ENCODE peak calls at places on chromosomes 2 and 18, in seven cellular contexts. One of them, this sample, is unnamed.
A peak's percentile ranks its signal among the peaks of the same experiment; 100 is the strongest.

GRCh38 chr2:98559581-98559980 is 48.7 kb downstream of the COA5 start:
- DNase-seq in tibial nerve: no peak
- DNase-seq in astrocyte of the spinal cord: no peak
- DNase-seq in lung: no peak
- DNase-seq in GM06990: no peak
- DNase-seq in thyroid gland: no peak
- DNase-seq in fibroblast of the aortic adventitia: no peak
- DNase-seq in this sample: no peak

GRCh38 chr2:63950414-63950813 is 68.8 kb downstream of the VPS54 start:
- DNase-seq in lung: no peak
- DNase-seq in astrocyte of the spinal cord: no peak
- DNase-seq in fibroblast of the aortic adventitia: no peak
- DNase-seq in thyroid gland: no peak
- DNase-seq in GM06990: no peak
- DNase-seq in tibial nerve: no peak
- DNase-seq in this sample: no peak

GRCh38 chr2:46162329-46162870 is 134.8 kb upstream of the EPAS1 start:
- DNase-seq in astrocyte of the spinal cord: no peak
- DNase-seq in lung: no peak
- DNase-seq in GM06990: no peak
- DNase-seq in tibial nerve: no peak
- DNase-seq in fibroblast of the aortic adventitia: peak; percentile 74
- DNase-seq in thyroid gland: no peak
- DNase-seq in this sample: no peak

GRCh38 chr2:17786727-17787126 is 29.5 kb upstream of the MSGN1 start:
- DNase-seq in fibroblast of the aortic adventitia: no peak
- DNase-seq in astrocyte of the spinal cord: no peak
- DNase-seq in thyroid gland: no peak
- DNase-seq in GM06990: no peak
- DNase-seq in lung: no peak
- DNase-seq in tibial nerve: no peak
- DNase-seq in this sample: no peak

GRCh38 chr2:105038383-105039061 is 653 bp downstream of the MRPS9 start:
- DNase-seq in thyroid gland: no peak
- DNase-seq in fibroblast of the aortic adventitia: peak; percentile 10
- DNase-seq in tibial nerve: no peak
- DNase-seq in GM06990: no peak
- DNase-seq in astrocyte of the spinal cord: peak; percentile 2
- DNase-seq in lung: no peak
- DNase-seq in this sample: no peak

GRCh38 chr2:111898703-111899514 is 502 bp downstream of the MERTK start:
- DNase-seq in tibial nerve: no peak
- DNase-seq in astrocyte of the spinal cord: peak; percentile 19
- DNase-seq in thyroid gland: peak; percentile 51
- DNase-seq in lung: no peak
- DNase-seq in fibroblast of the aortic adventitia: no peak
- DNase-seq in GM06990: peak; percentile 25
- DNase-seq in this sample: no peak

GRCh38 chr2:186544255-186544675 is 45.6 kb upstream of the ITGAV start:
- DNase-seq in GM06990: no peak
- DNase-seq in thyroid gland: no peak
- DNase-seq in lung: no peak
- DNase-seq in astrocyte of the spinal cord: peak; percentile 88
- DNase-seq in fibroblast of the aortic adventitia: peak; percentile 96
- DNase-seq in tibial nerve: no peak
- DNase-seq in this sample: no peak

GRCh38 chr2:233791151-233791882 is 13.2 kb downstream of the MROH2A start:
- DNase-seq in tibial nerve: no peak
- DNase-seq in astrocyte of the spinal cord: no peak
- DNase-seq in thyroid gland: no peak
- DNase-seq in lung: no peak
- DNase-seq in GM06990: no peak
- DNase-seq in fibroblast of the aortic adventitia: no peak
- DNase-seq in this sample: no peak

GRCh38 chr18:27250471-27250870 is 65.4 kb upstream of the CHST9 start:
- DNase-seq in tibial nerve: no peak
- DNase-seq in astrocyte of the spinal cord: no peak
- DNase-seq in thyroid gland: no peak
- DNase-seq in GM06990: no peak
- DNase-seq in fibroblast of the aortic adventitia: no peak
- DNase-seq in lung: no peak
- DNase-seq in this sample: no peak

GRCh38 chr2:221337957-221338685 is 234.0 kb downstream of the EPHA4 start:
- DNase-seq in lung: no peak
- DNase-seq in astrocyte of the spinal cord: no peak
- DNase-seq in fibroblast of the aortic adventitia: no peak
- DNase-seq in GM06990: no peak
- DNase-seq in tibial nerve: no peak
- DNase-seq in thyroid gland: no peak
- DNase-seq in this sample: no peak

GRCh38 chr18:9221040-9221439 is 84.5 kb downstream of the ANKRD12 start:
- DNase-seq in fibroblast of the aortic adventitia: no peak
- DNase-seq in GM06990: no peak
- DNase-seq in astrocyte of the spinal cord: no peak
- DNase-seq in tibial nerve: no peak
- DNase-seq in lung: no peak
- DNase-seq in thyroid gland: no peak
- DNase-seq in this sample: no peak

GRCh38 chr2:187545238-187545751 is 8.9 kb downstream of the TFPI start:
- DNase-seq in GM06990: no peak
- DNase-seq in fibroblast of the aortic adventitia: no peak
- DNase-seq in thyroid gland: no peak
- DNase-seq in tibial nerve: no peak
- DNase-seq in astrocyte of the spinal cord: peak; percentile 62
- DNase-seq in lung: no peak
- DNase-seq in this sample: no peak

GRCh38 chr2:212811036-212811805 is 272.6 kb upstream of the ERBB4 start:
- DNase-seq in fibroblast of the aortic adventitia: peak; percentile 45
- DNase-seq in tibial nerve: no peak
- DNase-seq in astrocyte of the spinal cord: no peak
- DNase-seq in GM06990: peak; percentile 21
- DNase-seq in lung: no peak
- DNase-seq in thyroid gland: no peak
- DNase-seq in this sample: no peak

GRCh38 chr2:174846941-174847938 is 83.0 kb upstream of the CHRNA1 start:
- DNase-seq in fibroblast of the aortic adventitia: peak; percentile 89
- DNase-seq in tibial nerve: no peak
- DNase-seq in thyroid gland: no peak
- DNase-seq in lung: no peak
- DNase-seq in astrocyte of the spinal cord: peak; percentile 86
- DNase-seq in GM06990: no peak
- DNase-seq in this sample: peak; percentile 82

GRCh38 chr18:76922107-76922506 is 99.8 kb downstream of the ZNF236 start:
- DNase-seq in GM06990: no peak
- DNase-seq in thyroid gland: peak; percentile 71
- DNase-seq in astrocyte of the spinal cord: peak; percentile 43
- DNase-seq in tibial nerve: peak; percentile 38
- DNase-seq in lung: peak; percentile 35
- DNase-seq in fibroblast of the aortic adventitia: peak; percentile 46
- DNase-seq in this sample: no peak

GRCh38 chr2:5510082-5510481 is 182.1 kb upstream of the SOX11 start:
- DNase-seq in astrocyte of the spinal cord: no peak
- DNase-seq in GM06990: no peak
- DNase-seq in fibroblast of the aortic adventitia: no peak
- DNase-seq in thyroid gland: no peak
- DNase-seq in lung: no peak
- DNase-seq in tibial nerve: no peak
- DNase-seq in this sample: no peak

GRCh38 chr18:5842653-5843052 is 52.7 kb downstream of the TMEM200C start:
- DNase-seq in thyroid gland: no peak
- DNase-seq in astrocyte of the spinal cord: no peak
- DNase-seq in tibial nerve: no peak
- DNase-seq in GM06990: no peak
- DNase-seq in lung: no peak
- DNase-seq in fibroblast of the aortic adventitia: no peak
- DNase-seq in this sample: no peak

GRCh38 chr2:238598802-238599530 is 172.2 kb downstream of the ASB1 start:
- DNase-seq in lung: no peak
- DNase-seq in GM06990: no peak
- DNase-seq in tibial nerve: no peak
- DNase-seq in fibroblast of the aortic adventitia: no peak
- DNase-seq in thyroid gland: no peak
- DNase-seq in astrocyte of the spinal cord: no peak
- DNase-seq in this sample: no peak

GRCh38 chr2:238595750-238596570 is 169.2 kb downstream of the ASB1 start:
- DNase-seq in tibial nerve: no peak
- DNase-seq in lung: peak; percentile 25
- DNase-seq in thyroid gland: no peak
- DNase-seq in astrocyte of the spinal cord: no peak
- DNase-seq in fibroblast of the aortic adventitia: no peak
- DNase-seq in GM06990: no peak
- DNase-seq in this sample: no peak

GRCh38 chr2:238597638-238598528 is 171.2 kb downstream of the ASB1 start:
- DNase-seq in fibroblast of the aortic adventitia: no peak
- DNase-seq in lung: peak; percentile 27
- DNase-seq in thyroid gland: no peak
- DNase-seq in GM06990: no peak
- DNase-seq in astrocyte of the spinal cord: no peak
- DNase-seq in tibial nerve: no peak
- DNase-seq in this sample: no peak

GRCh38 chr2:238594796-238595749 is 168.3 kb downstream of the ASB1 start:
- DNase-seq in astrocyte of the spinal cord: no peak
- DNase-seq in tibial nerve: no peak
- DNase-seq in thyroid gland: no peak
- DNase-seq in fibroblast of the aortic adventitia: no peak
- DNase-seq in lung: peak; percentile 26
- DNase-seq in GM06990: no peak
- DNase-seq in this sample: no peak

GRCh38 chr2:238596571-238597551 is 170.1 kb downstream of the ASB1 start:
- DNase-seq in tibial nerve: peak; percentile 48
- DNase-seq in astrocyte of the spinal cord: peak; percentile 92
- DNase-seq in fibroblast of the aortic adventitia: peak; percentile 95
- DNase-seq in lung: peak; percentile 62
- DNase-seq in thyroid gland: peak; percentile 89
- DNase-seq in GM06990: no peak
- DNase-seq in this sample: peak; percentile 46
- H3K4me3 ChIP-seq in tibial nerve: no peak overlapping the region
- H3K4me3 ChIP-seq in astrocyte of the spinal cord: no peak overlapping the region
- H3K4me3 ChIP-seq in fibroblast of the aortic adventitia: no peak overlapping the region
- H3K4me3 ChIP-seq in lung: no peak overlapping the region
- H3K4me3 ChIP-seq in thyroid gland: no peak overlapping the region
- H3K4me3 ChIP-seq in GM06990: no peak overlapping the region
- H3K4me3 ChIP-seq in this sample: no peak overlapping the region

DNA sequence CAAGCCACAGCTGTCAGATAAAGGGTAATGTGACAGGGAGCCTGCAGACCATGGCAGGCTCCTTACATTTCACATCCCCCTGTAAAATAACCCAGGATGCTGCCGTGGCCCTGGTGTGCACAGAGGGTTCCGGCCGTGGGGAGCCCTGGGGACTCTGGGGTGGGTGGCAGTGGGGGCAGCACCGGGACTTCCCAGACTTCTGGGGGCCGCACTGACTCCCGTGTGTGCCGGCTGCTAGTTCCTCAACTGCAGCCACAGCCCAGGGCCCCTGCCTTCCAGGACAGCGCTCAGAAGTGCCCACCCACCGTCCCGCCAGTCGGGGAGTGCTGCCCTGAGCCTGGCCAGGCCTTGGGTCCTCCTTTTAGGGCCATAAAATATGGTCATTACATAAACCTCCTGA is 56.5 kb downstream of the CIB4 start:
- DNase-seq in thyroid gland: no peak
- DNase-seq in astrocyte of the spinal cord: no peak
- DNase-seq in GM06990: no peak
- DNase-seq in fibroblast of the aortic adventitia: no peak
- DNase-seq in tibial nerve: no peak
- DNase-seq in lung: no peak
- DNase-seq in this sample: no peak
- TF ChIP-seq CTCF in thyroid gland: no peak
- TF ChIP-seq CTCF in astrocyte of the spinal cord: no peak
- TF ChIP-seq CTCF in GM06990: no peak
- TF ChIP-seq CTCF in fibroblast of the aortic adventitia: no peak
- TF ChIP-seq CTCF in tibial nerve: no peak
- TF ChIP-seq CTCF in lung: no peak
- TF ChIP-seq CTCF in this sample: no peak

GRCh38 chr2:157418215-157418614 is 25.7 kb downstream of the CYTIP start:
- DNase-seq in fibroblast of the aortic adventitia: no peak
- DNase-seq in GM06990: no peak
- DNase-seq in astrocyte of the spinal cord: no peak
- DNase-seq in thyroid gland: no peak
- DNase-seq in lung: no peak
- DNase-seq in tibial nerve: no peak
- DNase-seq in this sample: no peak
- H3K4me3 ChIP-seq in fibroblast of the aortic adventitia: no peak overlapping the region
- H3K4me3 ChIP-seq in GM06990: no peak overlapping the region
- H3K4me3 ChIP-seq in astrocyte of the spinal cord: no peak overlapping the region
- H3K4me3 ChIP-seq in thyroid gland: no peak overlapping the region
- H3K4me3 ChIP-seq in lung: no peak overlapping the region
- H3K4me3 ChIP-seq in tibial nerve: no peak overlapping the region
- H3K4me3 ChIP-seq in this sample: no peak overlapping the region

GRCh38 chr2:223800908-223801307 is 36.5 kb downstream of the AP1S3 start:
- DNase-seq in astrocyte of the spinal cord: no peak
- DNase-seq in fibroblast of the aortic adventitia: no peak
- DNase-seq in thyroid gland: no peak
- DNase-seq in lung: no peak
- DNase-seq in GM06990: no peak
- DNase-seq in tibial nerve: no peak
- DNase-seq in this sample: no peak

GRCh38 chr2:223801702-223802101 is 35.7 kb downstream of the AP1S3 start:
- DNase-seq in tibial nerve: no peak
- DNase-seq in lung: no peak
- DNase-seq in astrocyte of the spinal cord: no peak
- DNase-seq in fibroblast of the aortic adventitia: no peak
- DNase-seq in GM06990: no peak
- DNase-seq in thyroid gland: no peak
- DNase-seq in this sample: no peak

GRCh38 chr2:223797073-223797472 is 40.3 kb downstream of the AP1S3 start:
- DNase-seq in tibial nerve: no peak
- DNase-seq in lung: no peak
- DNase-seq in astrocyte of the spinal cord: peak; percentile 76
- DNase-seq in thyroid gland: no peak
- DNase-seq in fibroblast of the aortic adventitia: peak; percentile 80
- DNase-seq in GM06990: no peak
- DNase-seq in this sample: no peak

DNA sequence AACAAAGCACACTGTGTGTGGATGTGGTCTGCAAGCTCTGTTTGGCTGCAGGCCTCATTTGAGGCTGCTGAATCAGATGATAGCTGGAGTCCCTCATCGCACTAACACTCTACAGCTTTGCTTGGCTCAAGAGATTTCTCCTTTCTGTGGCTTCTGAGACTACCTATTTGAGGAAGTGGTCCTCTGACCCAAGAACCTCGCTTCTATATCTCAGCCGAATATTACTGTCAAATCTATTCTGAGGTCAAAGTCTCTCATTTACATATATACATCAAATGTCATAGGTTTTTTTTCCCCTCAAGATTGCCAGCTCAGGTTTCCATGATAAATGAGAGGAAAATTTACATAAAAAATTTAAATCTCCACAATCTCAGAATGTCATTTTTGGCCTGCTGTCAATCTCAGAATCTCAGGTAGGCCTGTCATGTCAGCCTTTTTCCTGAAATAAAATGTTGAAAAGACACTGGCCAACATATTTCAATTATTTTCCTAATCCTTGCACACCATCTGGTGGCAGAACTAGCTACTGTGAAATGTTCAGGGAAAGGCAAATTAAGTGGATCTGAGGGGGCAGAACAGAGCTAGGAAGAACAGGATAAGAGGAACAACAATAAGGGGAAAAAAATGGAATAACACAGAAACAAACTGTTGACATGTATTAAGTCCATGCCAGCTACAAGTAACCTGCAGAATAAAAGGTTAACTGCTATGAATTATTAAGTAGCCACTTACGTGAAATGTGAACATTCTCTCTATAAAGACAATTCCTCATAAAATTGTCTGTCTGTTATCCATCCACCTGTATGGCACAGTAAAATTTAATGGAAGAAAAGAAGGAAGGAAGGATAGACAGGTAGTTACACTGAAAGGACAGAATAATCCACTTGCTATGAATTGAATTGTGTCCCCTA is 39.3 kb downstream of the AP1S3 start:
- DNase-seq in thyroid gland: no peak
- DNase-seq in GM06990: peak; percentile 55
- DNase-seq in tibial nerve: peak; percentile 41
- DNase-seq in lung: no peak
- DNase-seq in astrocyte of the spinal cord: peak; percentile 71
- DNase-seq in fibroblast of the aortic adventitia: peak; percentile 71
- DNase-seq in this sample: no peak
- TF ChIP-seq CTCF in thyroid gland: peak; percentile 25
- TF ChIP-seq CTCF in GM06990: peak; percentile 25
- TF ChIP-seq CTCF in tibial nerve: peak; percentile 78
- TF ChIP-seq CTCF in lung: peak; percentile 25
- TF ChIP-seq CTCF in astrocyte of the spinal cord: peak; percentile 68
- TF ChIP-seq CTCF in fibroblast of the aortic adventitia: peak; percentile 63
- TF ChIP-seq CTCF in this sample: peak; percentile 63